ENCODE peak calls at places on chromosomes 5 and 9, in six cellular contexts. One of them, this sample, is unnamed.

GRCh38 chr5:139272471-139273321 is 20.8 kb upstream of the MATR3 start:
- DNase-seq in NCI-H2081: peak; percentile 58
- DNase-seq in midbrain: no peak
- DNase-seq in iris pigment epithelial cell: no peak
- DNase-seq in EL: peak; percentile 84
- DNase-seq in dorsolateral prefrontal cortex: no peak
- DNase-seq in this sample: no peak

GRCh38 chr5:150762216-150762615 is 3.4 kb upstream of the DCTN4 start:
- DNase-seq in NCI-H2081: no peak
- DNase-seq in midbrain: no peak
- DNase-seq in iris pigment epithelial cell: peak; percentile 58
- DNase-seq in EL: no peak
- DNase-seq in dorsolateral prefrontal cortex: no peak
- DNase-seq in this sample: no peak

GRCh38 chr9:122053056-122053455 is 40.1 kb downstream of the TTLL11 start:
- DNase-seq in NCI-H2081: no peak
- DNase-seq in midbrain: no peak
- DNase-seq in iris pigment epithelial cell: no peak
- DNase-seq in EL: no peak
- DNase-seq in dorsolateral prefrontal cortex: no peak
- DNase-seq in this sample: no peak

GRCh38 chr9:31445960-31446359 is 938.5 kb upstream of the ACO1 start:
- DNase-seq in NCI-H2081: peak; percentile 14
- DNase-seq in midbrain: no peak
- DNase-seq in iris pigment epithelial cell: no peak
- DNase-seq in EL: no peak
- DNase-seq in dorsolateral prefrontal cortex: no peak
- DNase-seq in this sample: no peak

GRCh38 chr5:172144291-172144815 is 43.7 kb downstream of the STK10 start:
- DNase-seq in NCI-H2081: no peak
- DNase-seq in midbrain: peak; percentile 58
- DNase-seq in iris pigment epithelial cell: peak; percentile 22
- DNase-seq in EL: no peak
- DNase-seq in dorsolateral prefrontal cortex: peak; percentile 33
- DNase-seq in this sample: no peak

GRCh38 chr9:109440797-109441287 is 57.3 kb downstream of the PTPN3 start:
- DNase-seq in NCI-H2081: peak; percentile 63
- DNase-seq in midbrain: peak; percentile 71
- DNase-seq in iris pigment epithelial cell: peak; percentile 89
- DNase-seq in EL: peak; percentile 83
- DNase-seq in dorsolateral prefrontal cortex: peak; percentile 26
- DNase-seq in this sample: no peak

GRCh38 chr5:58887721-58888409 is 305.0 kb downstream of the RAB3C start:
- DNase-seq in NCI-H2081: no peak
- DNase-seq in midbrain: no peak
- DNase-seq in iris pigment epithelial cell: peak; percentile 67
- DNase-seq in EL: peak; percentile 17
- DNase-seq in dorsolateral prefrontal cortex: no peak
- DNase-seq in this sample: peak; percentile 86

GRCh38 chr5:170145462-170145861 is 39.8 kb downstream of the FOXI1 start:
- DNase-seq in NCI-H2081: no peak
- DNase-seq in midbrain: no peak
- DNase-seq in iris pigment epithelial cell: no peak
- DNase-seq in EL: no peak
- DNase-seq in dorsolateral prefrontal cortex: no peak
- DNase-seq in this sample: no peak

GRCh38 chr9:113682297-113682771 is 193.8 kb upstream of the ZNF618 start:
- DNase-seq in NCI-H2081: peak; percentile 37
- DNase-seq in midbrain: peak; percentile 75
- DNase-seq in iris pigment epithelial cell: peak; percentile 77
- DNase-seq in EL: peak; percentile 90
- DNase-seq in dorsolateral prefrontal cortex: peak; percentile 63
- DNase-seq in this sample: no peak

GRCh38 chr5:6492934-6493333 is 44.3 kb downstream of the UBE2QL1 start:
- DNase-seq in NCI-H2081: no peak
- DNase-seq in midbrain: no peak
- DNase-seq in iris pigment epithelial cell: no peak
- DNase-seq in EL: peak; percentile 5
- DNase-seq in dorsolateral prefrontal cortex: no peak
- DNase-seq in this sample: no peak

GRCh38 chr5:73233461-73234151 is 60.6 kb downstream of the TMEM174 start:
- DNase-seq in NCI-H2081: no peak
- DNase-seq in midbrain: peak; percentile 7
- DNase-seq in iris pigment epithelial cell: peak; percentile 10
- DNase-seq in EL: no peak
- DNase-seq in dorsolateral prefrontal cortex: no peak
- DNase-seq in this sample: peak; percentile 75

GRCh38 chr9:111633389-111633736 is 2.2 kb downstream of the DNAJC25 start:
- DNase-seq in NCI-H2081: no peak
- DNase-seq in midbrain: no peak
- DNase-seq in iris pigment epithelial cell: no peak
- DNase-seq in EL: no peak
- DNase-seq in dorsolateral prefrontal cortex: no peak
- DNase-seq in this sample: no peak

GRCh38 chr9:77417570-77417969 is 230.6 kb downstream of the GNA14 start:
- DNase-seq in NCI-H2081: no peak
- DNase-seq in midbrain: no peak
- DNase-seq in iris pigment epithelial cell: peak; percentile 78
- DNase-seq in EL: peak; percentile 84
- DNase-seq in dorsolateral prefrontal cortex: no peak
- DNase-seq in this sample: no peak

GRCh38 chr9:133739408-133740280 is 1.5 kb upstream of the SARDH start:
- DNase-seq in NCI-H2081: no peak
- DNase-seq in midbrain: no peak
- DNase-seq in iris pigment epithelial cell: no peak
- DNase-seq in EL: no peak
- DNase-seq in dorsolateral prefrontal cortex: no peak
- DNase-seq in this sample: peak; percentile 66

GRCh38 chr9:124133752-124134151 is 122.2 kb downstream of the LHX2 start:
- DNase-seq in NCI-H2081: peak; percentile 17
- DNase-seq in midbrain: peak; percentile 47
- DNase-seq in iris pigment epithelial cell: peak; percentile 43
- DNase-seq in EL: peak; percentile 50
- DNase-seq in dorsolateral prefrontal cortex: peak; percentile 36
- DNase-seq in this sample: no peak

GRCh38 chr9:95116002-95116819 is 201.3 kb downstream of the FANCC start:
- DNase-seq in NCI-H2081: peak; percentile 22
- DNase-seq in midbrain: no peak
- DNase-seq in iris pigment epithelial cell: no peak
- DNase-seq in EL: no peak
- DNase-seq in dorsolateral prefrontal cortex: no peak
- DNase-seq in this sample: no peak

GRCh38 chr5:56951131-56951945 is 585 bp downstream of the MIER3 start:
- DNase-seq in NCI-H2081: no peak
- DNase-seq in midbrain: peak; percentile 41
- DNase-seq in iris pigment epithelial cell: no peak
- DNase-seq in EL: peak; percentile 16
- DNase-seq in dorsolateral prefrontal cortex: peak; percentile 17
- DNase-seq in this sample: peak; percentile 81

GRCh38 chr9:7212101-7212500 is 454.3 kb downstream of the KDM4C start:
- DNase-seq in NCI-H2081: peak; percentile 36
- DNase-seq in midbrain: peak; percentile 81
- DNase-seq in iris pigment epithelial cell: no peak
- DNase-seq in EL: no peak
- DNase-seq in dorsolateral prefrontal cortex: no peak
- DNase-seq in this sample: no peak

GRCh38 chr9:19946446-19947109 is 157.7 kb upstream of the SLC24A2 start:
- DNase-seq in NCI-H2081: peak; percentile 45
- DNase-seq in midbrain: no peak
- DNase-seq in iris pigment epithelial cell: peak; percentile 43
- DNase-seq in EL: peak; percentile 10
- DNase-seq in dorsolateral prefrontal cortex: no peak
- DNase-seq in this sample: no peak

GRCh38 chr9:76621011-76621410 is 143.2 kb upstream of the PCA3 start:
- DNase-seq in NCI-H2081: no peak
- DNase-seq in midbrain: no peak
- DNase-seq in iris pigment epithelial cell: no peak
- DNase-seq in EL: no peak
- DNase-seq in dorsolateral prefrontal cortex: no peak
- DNase-seq in this sample: no peak

GRCh38 chr5:66498791-66499207 is 97.4 kb upstream of the MAST4 start:
- DNase-seq in NCI-H2081: peak; percentile 11
- DNase-seq in midbrain: no peak
- DNase-seq in iris pigment epithelial cell: no peak
- DNase-seq in EL: peak; percentile 42
- DNase-seq in dorsolateral prefrontal cortex: no peak
- DNase-seq in this sample: no peak

GRCh38 chr9:15146121-15146820 is 160.7 kb downstream of the TTC39B start:
- DNase-seq in NCI-H2081: peak; percentile 69
- DNase-seq in midbrain: no peak
- DNase-seq in iris pigment epithelial cell: no peak
- DNase-seq in EL: no peak
- DNase-seq in dorsolateral prefrontal cortex: no peak
- DNase-seq in this sample: no peak

GRCh38 chr5:65199988-65200668 is 281.6 kb downstream of the ADAMTS6 start:
- DNase-seq in NCI-H2081: no peak
- DNase-seq in midbrain: no peak
- DNase-seq in iris pigment epithelial cell: peak; percentile 81
- DNase-seq in EL: peak; percentile 77
- DNase-seq in dorsolateral prefrontal cortex: no peak
- DNase-seq in this sample: no peak

GRCh38 chr9:72893437-72893836 is 59.4 kb downstream of the ALDH1A1 start:
- DNase-seq in NCI-H2081: no peak
- DNase-seq in midbrain: no peak
- DNase-seq in iris pigment epithelial cell: no peak
- DNase-seq in EL: no peak
- DNase-seq in dorsolateral prefrontal cortex: no peak
- DNase-seq in this sample: no peak

GRCh38 chr9:7273575-7273974 is 515.8 kb downstream of the KDM4C start:
- DNase-seq in NCI-H2081: no peak
- DNase-seq in midbrain: peak; percentile 52
- DNase-seq in iris pigment epithelial cell: no peak
- DNase-seq in EL: peak; percentile 6
- DNase-seq in dorsolateral prefrontal cortex: no peak
- DNase-seq in this sample: no peak

GRCh38 chr5:34522599-34523381 is 133.3 kb upstream of the RAI14 start:
- DNase-seq in NCI-H2081: peak; percentile 85
- DNase-seq in midbrain: peak; percentile 71
- DNase-seq in iris pigment epithelial cell: peak; percentile 94
- DNase-seq in EL: peak; percentile 88
- DNase-seq in dorsolateral prefrontal cortex: peak; percentile 76
- DNase-seq in this sample: no peak

GRCh38 chr5:81626524-81626923 is 124.4 kb downstream of the SSBP2 start:
- DNase-seq in NCI-H2081: no peak
- DNase-seq in midbrain: no peak
- DNase-seq in iris pigment epithelial cell: peak; percentile 89
- DNase-seq in EL: peak; percentile 92
- DNase-seq in dorsolateral prefrontal cortex: no peak
- DNase-seq in this sample: no peak

GRCh38 chr5:16791036-16791705 is 144.9 kb downstream of the MYO10 start:
- DNase-seq in NCI-H2081: peak; percentile 76
- DNase-seq in midbrain: peak; percentile 74
- DNase-seq in iris pigment epithelial cell: peak; percentile 69
- DNase-seq in EL: peak; percentile 72
- DNase-seq in dorsolateral prefrontal cortex: no peak
- DNase-seq in this sample: no peak

GRCh38 chr5:171595801-171596231 is 176.4 kb downstream of the FGF18 start:
- DNase-seq in NCI-H2081: no peak
- DNase-seq in midbrain: no peak
- DNase-seq in iris pigment epithelial cell: peak; percentile 80
- DNase-seq in EL: peak; percentile 87
- DNase-seq in dorsolateral prefrontal cortex: no peak
- DNase-seq in this sample: no peak

GRCh38 chr5:143791848-143792701 is 19.9 kb upstream of the HMHB1 start:
- DNase-seq in NCI-H2081: no peak
- DNase-seq in midbrain: peak; percentile 23
- DNase-seq in iris pigment epithelial cell: peak; percentile 17
- DNase-seq in EL: no peak
- DNase-seq in dorsolateral prefrontal cortex: no peak
- DNase-seq in this sample: no peak

GRCh38 chr9:22158983-22159382 is 149.9 kb upstream of the CDKN2B start:
- DNase-seq in NCI-H2081: no peak
- DNase-seq in midbrain: peak; percentile 16
- DNase-seq in iris pigment epithelial cell: peak; percentile 99
- DNase-seq in EL: peak; percentile 65
- DNase-seq in dorsolateral prefrontal cortex: peak; percentile 9
- DNase-seq in this sample: no peak